ENCODE peak calls at places on chromosomes 16 and 17, in nine cellular contexts. R, D, J, P, E, Y, Z, L and S are unnamed samples.

GRCh38 chr17:50161023-50161910 is 4.5 kb upstream of the SGCA start:
- DNase-seq in R (peak), D (peak), J (peak), P (peak), E (peak), Y (peak), Z (peak), L (peak), S (peak)

GRCh38 chr17:41521574-41522261 is 3.0 kb upstream of the KRT15 start:
- DNase-seq in R (no peak), D (no peak), J (peak), P (no peak), E (peak), Y (peak), Z (peak), L (peak), S (no peak)

GRCh38 chr17:57284984-57285646 is 28.8 kb downstream of the MSI2 start:
- DNase-seq in R (peak), D (no peak), J (no peak), P (no peak), E (no peak), Y (no peak), Z (no peak), L (no peak), S (peak)

GRCh38 chr17:54888254-54888653 is 12.4 kb upstream of the TOM1L1 start:
- DNase-seq in R (no peak), D (no peak), J (no peak), P (no peak), E (no peak), Y (no peak), Z (no peak), L (no peak), S (no peak)

GRCh38 chr17:21756856-21757619 is 64.7 kb downstream of the KCNJ18 start:
- DNase-seq in R (no peak), D (no peak), J (no peak), P (no peak), E (no peak), Y (no peak), Z (no peak), L (no peak), S (no peak)

GRCh38 chr17:74646231-74646630 is 22.7 kb upstream of the CD300E start:
- DNase-seq in R (no peak), D (no peak), J (no peak), P (no peak), E (peak), Y (peak), Z (peak), L (no peak), S (no peak)

GRCh38 chr17:5537251-5537650 is 47.1 kb downstream of the NLRP1 start:
- DNase-seq in R (no peak), D (no peak), J (no peak), P (no peak), E (no peak), Y (no peak), Z (peak), L (peak), S (no peak)

GRCh38 chr17:59842901-59843652 is 49.7 kb downstream of the TUBD1 start:
- DNase-seq in R (peak), D (no peak), J (peak), P (peak), E (peak), Y (no peak), Z (peak), L (peak), S (peak)

GRCh38 chr17:8872036-8872704 is 4.7 kb upstream of the PIK3R6 start:
- DNase-seq in R (no peak), D (no peak), J (no peak), P (no peak), E (no peak), Y (no peak), Z (no peak), L (no peak), S (no peak)

GRCh38 chr16:11575223-11575589 is 11.5 kb downstream of the LITAF start:
- DNase-seq in R (no peak), D (no peak), J (no peak), P (no peak), E (no peak), Y (no peak), Z (no peak), L (no peak), S (no peak)

GRCh38 chr17:50125420-50125997 is 4.5 kb downstream of the SAMD14 start:
- DNase-seq in R (no peak), D (no peak), J (no peak), P (no peak), E (no peak), Y (no peak), Z (peak), L (no peak), S (no peak)

GRCh38 chr17:8369944-8370343 is 6.6 kb downstream of the KRABD2 start:
- DNase-seq in R (no peak), D (no peak), J (no peak), P (no peak), E (no peak), Y (no peak), Z (no peak), L (no peak), S (no peak)

GRCh38 chr17:12519956-12520594 is 145.6 kb upstream of the MYOCD start:
- DNase-seq in R (no peak), D (no peak), J (peak), P (no peak), E (no peak), Y (no peak), Z (no peak), L (peak), S (no peak)